ENCODE peak calls at places on chromosomes 11 and 22, in eight cellular contexts. V is uterus, S is IMR-90, P is transverse colon, B is heart left ventricle, J is HCT116, I is A549, U is stomach. H is an unnamed sample.
A peak's percentile ranks its signal among the peaks of the same experiment; 100 is the strongest.

GRCh38 chr11:112453601-112454577 is 193.2 kb upstream of the PLET1 start:
- DNase-seq in I (peak; percentile 30), J (peak; percentile 34), B (peak; percentile 44), S (peak; percentile 12), P (peak; percentile 26), V (no peak), U (peak; percentile 47), H (peak; percentile 31)

GRCh38 chr22:20951151-20951931 is 15.7 kb upstream of the AIFM3 start:
- DNase-seq in B (no peak), U (no peak), V (no peak), P (no peak), J (no peak), I (no peak), S (no peak), H (no peak)

GRCh38 chr11:47257518-47258316 is at the start of gene NR1H3:
- DNase-seq in P (peak; percentile 82), U (peak; percentile 79), V (peak; percentile 87), S (peak; percentile 66), I (peak; percentile 55), B (peak; percentile 89), J (no peak), H (peak; percentile 85)

GRCh38 chr11:132084433-132084832 is 714.0 kb downstream of the NTM start:
- DNase-seq in S (no peak), U (no peak), I (no peak), J (no peak), P (no peak), B (no peak), V (no peak), H (no peak)

GRCh38 chr11:11572386-11572785 is 49.4 kb downstream of the GALNT18 start:
- DNase-seq in B (no peak), U (no peak), J (no peak), S (peak; percentile 59), P (no peak), I (no peak), V (no peak), H (no peak)

GRCh38 chr22:45877651-45878050 is 99.3 kb downstream of the WNT7B start:
- DNase-seq in P (no peak), S (no peak), V (no peak), B (peak; percentile 21), J (no peak), I (no peak), U (peak; percentile 21), H (no peak)

GRCh38 chr11:9396752-9397151 is 12.3 kb downstream of the IPO7 start:
- DNase-seq in S (no peak), I (no peak), U (no peak), V (no peak), P (no peak), J (no peak), B (no peak), H (no peak)

GRCh38 chr11:16923987-16924386 is 90.2 kb downstream of the PLEKHA7 start:
- DNase-seq in J (no peak), U (peak; percentile 42), S (no peak), I (no peak), P (peak; percentile 80), V (no peak), B (no peak), H (peak; percentile 15)

GRCh38 chr11:72652871-72653615 is 21.2 kb downstream of the PDE2A start:
- DNase-seq in U (no peak), I (no peak), V (no peak), S (no peak), B (no peak), J (no peak), P (no peak), H (peak; percentile 24)

GRCh38 chr11:81989093-81989492 is 744.6 kb downstream of the FAM181B start:
- DNase-seq in U (no peak), I (no peak), V (no peak), J (no peak), S (no peak), P (no peak), B (no peak), H (no peak)

GRCh38 chr11:126815111-126815510 is 185.5 kb downstream of the KIRREL3 start:
- DNase-seq in U (no peak), J (no peak), S (peak; percentile 72), B (no peak), V (no peak), I (no peak), P (no peak), H (no peak)

GRCh38 chr11:109853156-109853776 is 239.9 kb upstream of the ZC3H12C start:
- DNase-seq in I (peak; percentile 67), P (no peak), V (no peak), J (peak; percentile 79), U (no peak), S (peak; percentile 87), B (no peak), H (no peak)

GRCh38 chr11:34936945-34937344 is 20.5 kb downstream of the PDHX start:
- DNase-seq in U (no peak), B (no peak), S (no peak), V (no peak), I (no peak), J (no peak), P (no peak), H (no peak)

GRCh38 chr11:60992842-60993409 is 21.4 kb downstream of the CD6 start:
- DNase-seq in I (no peak), V (no peak), J (no peak), U (peak; percentile 50), P (no peak), S (no peak), B (no peak), H (no peak)

GRCh38 chr22:19753090-19753842 is 7.3 kb upstream of the TBX1 start:
- DNase-seq in B (no peak), V (no peak), J (no peak), I (no peak), S (no peak), U (no peak), P (no peak), H (no peak)
- TF ChIP-seq CTCF in B (no peak), V (no peak), J (peak; percentile 24), I (no peak), S (no peak), U (no peak), P (no peak), H (no peak)

GRCh38 chr22:22372063-22372462 is 127.5 kb downstream of the VPREB1 start:
- DNase-seq in I (no peak), V (no peak), J (no peak), U (no peak), S (no peak), B (no peak), P (no peak), H (no peak)

GRCh38 chr22:22374163-22374562 is 129.6 kb downstream of the VPREB1 start:
- DNase-seq in I (no peak), P (no peak), U (no peak), V (no peak), J (no peak), B (no peak), S (no peak), H (no peak)

GRCh38 chr22:22375586-22376351 is 131.2 kb downstream of the VPREB1 start:
- DNase-seq in J (no peak), I (no peak), B (no peak), U (no peak), P (peak; percentile 39), V (no peak), S (no peak), H (no peak)

GRCh38 chr22:22376352-22376706 is 131.7 kb downstream of the VPREB1 start:
- DNase-seq in U (no peak), J (no peak), V (no peak), P (no peak), S (no peak), I (no peak), B (no peak), H (no peak)

GRCh38 chr22:22374579-22374978 is 130.0 kb downstream of the VPREB1 start:
- DNase-seq in S (no peak), P (no peak), U (no peak), J (no peak), I (no peak), V (no peak), B (no peak), H (no peak)
- H3K4me1 ChIP-seq in S (no peaks in the 10 kb centered on the region), P (no peaks in the 10 kb centered on the region), U (no peaks in the 10 kb centered on the region), J (no peaks in the 10 kb centered on the region), I (no peaks in the 10 kb centered on the region), V (no peaks in the 10 kb centered on the region), B (peaks cover 5% of the 10 kb centered on the region), H (no peaks in the 10 kb centered on the region)

GRCh38 chr22:31629741-31630184 is 32.3 kb downstream of the PISD start:
- DNase-seq in P (no peak), I (no peak), V (no peak), U (no peak), S (no peak), B (no peak), J (no peak), H (no peak)

GRCh38 chr22:31628362-31628761 is 33.7 kb downstream of the PISD start:
- DNase-seq in U (no peak), P (no peak), B (no peak), I (no peak), J (no peak), S (no peak), V (no peak), H (no peak)

GRCh38 chr22:31631381-31631780 is 30.6 kb downstream of the PISD start:
- DNase-seq in U (no peak), I (no peak), V (no peak), P (no peak), B (no peak), J (no peak), S (no peak), H (no peak)

GRCh38 chr22:31628969-31629723 is 32.9 kb downstream of the PISD start:
- DNase-seq in U (no peak), I (no peak), J (no peak), S (no peak), V (no peak), P (no peak), B (no peak), H (no peak)

DNA sequence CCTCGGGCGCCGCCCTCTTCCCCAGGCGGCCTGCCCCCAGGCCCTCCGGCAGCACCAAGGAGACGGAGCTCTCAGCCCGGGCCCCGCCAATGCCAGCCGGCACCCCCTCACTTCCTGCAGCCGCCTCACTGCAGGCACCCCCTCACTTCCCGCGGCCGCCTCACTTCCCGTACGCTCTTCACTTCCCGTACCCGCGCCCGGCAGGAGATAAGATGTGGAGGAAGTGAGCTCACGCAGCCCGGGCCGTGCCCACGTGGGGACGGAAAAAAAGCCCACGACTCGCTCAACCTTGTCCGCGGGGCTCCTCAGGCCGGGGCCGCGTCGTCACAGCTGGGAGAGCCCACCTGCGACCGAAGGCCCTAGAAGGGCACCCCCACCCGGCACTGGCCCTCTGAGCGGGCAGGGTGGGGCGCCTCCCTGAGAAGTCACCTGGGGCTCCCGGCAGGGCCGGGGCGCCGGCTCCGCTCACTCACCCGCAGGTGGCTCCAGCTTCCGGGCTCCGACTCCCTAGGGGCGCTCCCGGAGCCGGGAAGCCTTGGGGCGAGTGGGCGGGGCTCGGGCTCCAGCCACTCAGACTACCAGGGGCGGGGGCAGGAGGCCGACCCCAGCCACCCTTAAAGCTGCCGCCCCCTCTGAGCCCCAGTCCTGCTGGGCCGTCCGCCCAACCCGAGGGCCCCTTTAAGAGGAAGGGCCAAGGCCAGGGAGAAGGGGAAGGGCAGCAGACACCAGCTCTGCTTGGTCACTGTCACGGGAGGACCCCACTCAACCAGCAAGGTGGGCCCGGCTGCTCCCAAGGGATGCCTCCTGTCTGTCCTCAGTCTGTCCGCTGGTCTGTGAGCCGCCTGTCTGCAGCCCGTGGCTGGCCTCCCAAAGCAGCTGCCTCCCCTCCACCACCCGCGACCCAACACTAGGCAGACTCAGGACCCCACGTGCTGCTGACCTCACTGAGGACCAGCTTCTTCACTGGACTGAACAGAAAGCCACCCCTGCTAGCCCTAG is 31.4 kb downstream of the PISD start:
- DNase-seq in I (peak; percentile 44), U (peak; percentile 79), S (peak; percentile 74), J (no peak), V (peak; percentile 76), B (peak; percentile 89), P (peak; percentile 81), H (peak; percentile 84)
- TF ChIP-seq POLR2A in I (peak; percentile 37), U (no peak), S (peak; percentile 81), J (peak; percentile 61), V (peak; percentile 48), B (no peak), P (peak; percentile 27), H (no peak)

GRCh38 chr11:43649921-43650320 is 30.6 kb upstream of the HSD17B12 start:
- DNase-seq in V (no peak), I (no peak), B (no peak), P (no peak), S (no peak), J (no peak), U (no peak), H (no peak)
- TF ChIP-seq CTCF in V (no peak), I (no peak), B (no peak), P (no peak), S (no peak), J (no peak), U (no peak), H (no peak)

H was measured in body of pancreas.